ENCODE peak calls at places on chromosomes 2 and 18, in four cellular contexts. O is Calu3, S is HTR-8/SVneo, U is upper lobe of right lung. L is an unnamed sample.

GRCh38 chr2:54577944-54578667 is 122.0 kb downstream of the SPTBN1 start:
- DNase-seq in O (no peak), S (no peak), U (no peak), L (no peak)

GRCh38 chr2:39625193-39625926 is 40.4 kb upstream of the TMEM178A start:
- DNase-seq in O (no peak), U (no peak), S (no peak), L (no peak)

GRCh38 chr2:62738981-62739936 is 33.7 kb downstream of the EHBP1 start:
- DNase-seq in U (no peak), O (no peak), S (no peak), L (no peak)

GRCh38 chr2:168635065-168635577 is 167.3 kb upstream of the NOSTRIN start:
- DNase-seq in U (no peak), O (no peak), S (no peak), L (no peak)

GRCh38 chr18:26227051-26227672 is 917 bp downstream of the TAF4B start:
- DNase-seq in O (no peak), S (peak), U (no peak), L (peak)

GRCh38 chr2:189421644-189422043 is 19.6 kb upstream of the WDR75 start:
- DNase-seq in U (no peak), S (no peak), O (no peak), L (peak)

GRCh38 chr2:16813593-16813992 is 148.0 kb upstream of the CYRIA start:
- DNase-seq in U (no peak), O (no peak), S (no peak), L (no peak)

GRCh38 chr2:72954376-72955187 is 37.3 kb downstream of the EMX1 start:
- DNase-seq in U (no peak), S (no peak), O (no peak), L (no peak)

GRCh38 chr18:63348508-63349136 is 18.4 kb downstream of the KDSR start:
- DNase-seq in S (no peak), U (no peak), O (no peak), L (no peak)

GRCh38 chr2:201171259-201171814 is 11.6 kb upstream of the CASP10 start:
- DNase-seq in O (no peak), U (no peak), S (no peak), L (no peak)

GRCh38 chr18:75276813-75277628 is 66.4 kb downstream of the TSHZ1 start:
- DNase-seq in S (no peak), O (no peak), U (no peak), L (no peak)

GRCh38 chr2:51795248-51795888 is 763.4 kb upstream of the NRXN1 start:
- DNase-seq in U (no peak), O (peak), S (no peak), L (no peak)

GRCh38 chr2:197208029-197208428 is 102.6 kb downstream of the ANKRD44 start:
- DNase-seq in S (no peak), U (no peak), O (no peak), L (no peak)

GRCh38 chr2:142944264-142944663 is 66.8 kb downstream of the KYNU start:
- DNase-seq in U (no peak), S (peak), O (no peak), L (peak)